ENCODE peak calls at places on chromosome X, in five cellular contexts. One of them, this sample, is unnamed.

GRCh38 chrX:40931921-40932320 is 153.3 kb upstream of the USP9X start:
- DNase-seq in sigmoid colon: no peak
- DNase-seq in HCT116: no peak
- DNase-seq in right cardiac atrium: no peak
- DNase-seq in cardiac muscle cell: no peak
- DNase-seq in this sample: no peak

GRCh38 chrX:46184749-46185148 is 360.5 kb downstream of the ZNF674 start:
- DNase-seq in cardiac muscle cell: no peak
- DNase-seq in right cardiac atrium: no peak
- DNase-seq in sigmoid colon: no peak
- DNase-seq in HCT116: peak; percentile 46
- DNase-seq in this sample: no peak

GRCh38 chrX:69759921-69760625 is 144.2 kb downstream of the EDA start:
- DNase-seq in cardiac muscle cell: no peak
- DNase-seq in HCT116: no peak
- DNase-seq in sigmoid colon: no peak
- DNase-seq in right cardiac atrium: no peak
- DNase-seq in this sample: no peak

GRCh38 chrX:72526534-72527508 is 45.8 kb downstream of the HDAC8 start:
- DNase-seq in sigmoid colon: no peak
- DNase-seq in HCT116: no peak
- DNase-seq in cardiac muscle cell: no peak
- DNase-seq in right cardiac atrium: no peak
- DNase-seq in this sample: no peak

GRCh38 chrX:9369802-9370291 is 95.0 kb upstream of the TBL1X start:
- DNase-seq in cardiac muscle cell: no peak
- DNase-seq in HCT116: no peak
- DNase-seq in sigmoid colon: no peak
- DNase-seq in right cardiac atrium: no peak
- DNase-seq in this sample: no peak

GRCh38 chrX:37371578-37371981 is 22.4 kb downstream of the PRRG1 start:
- DNase-seq in right cardiac atrium: peak; percentile 41
- DNase-seq in sigmoid colon: no peak
- DNase-seq in cardiac muscle cell: no peak
- DNase-seq in HCT116: no peak
- DNase-seq in this sample: no peak

GRCh38 chrX:53674581-53674980 is 11.9 kb downstream of the HUWE1 start:
- DNase-seq in cardiac muscle cell: no peak
- DNase-seq in HCT116: no peak
- DNase-seq in sigmoid colon: no peak
- DNase-seq in right cardiac atrium: no peak
- DNase-seq in this sample: no peak

GRCh38 chrX:110037181-110037580 is 34.3 kb downstream of the TMEM164 start:
- DNase-seq in right cardiac atrium: no peak
- DNase-seq in HCT116: no peak
- DNase-seq in sigmoid colon: no peak
- DNase-seq in cardiac muscle cell: no peak
- DNase-seq in this sample: no peak

DNA sequence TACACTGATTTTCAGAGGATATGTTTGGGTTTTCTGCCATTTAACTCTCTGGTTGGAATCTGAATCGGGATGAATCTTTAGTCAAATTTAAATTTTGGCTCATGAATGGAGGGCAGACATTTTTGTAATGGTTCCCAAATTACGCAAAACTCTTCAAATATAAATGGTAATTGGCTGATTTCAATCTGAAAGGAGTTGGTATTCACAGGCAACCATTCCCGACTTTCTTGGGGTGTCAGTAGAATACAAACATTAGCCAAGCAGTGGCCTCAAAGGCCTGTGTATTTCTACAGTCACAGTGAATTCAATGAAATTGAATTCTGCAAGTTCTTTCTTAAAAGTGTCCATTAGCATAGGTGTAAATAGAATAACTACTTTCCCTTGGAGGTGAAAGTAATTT is 668.8 kb upstream of the PRKX start:
- DNase-seq in right cardiac atrium: no peak
- DNase-seq in cardiac muscle cell: no peak
- DNase-seq in HCT116: no peak
- DNase-seq in sigmoid colon: no peak
- DNase-seq in this sample: no peak
- H3K4me3 ChIP-seq in right cardiac atrium: no peak overlapping the region
- H3K4me3 ChIP-seq in cardiac muscle cell: no peak overlapping the region
- H3K4me3 ChIP-seq in HCT116: no peak overlapping the region
- H3K4me3 ChIP-seq in sigmoid colon: no peak overlapping the region
- H3K4me3 ChIP-seq in this sample: no peak overlapping the region

GRCh38 chrX:153740631-153741222 is 16.1 kb downstream of the ABCD1 start:
- DNase-seq in HCT116: no peak
- DNase-seq in sigmoid colon: no peak
- DNase-seq in right cardiac atrium: peak; percentile 49
- DNase-seq in cardiac muscle cell: no peak
- DNase-seq in this sample: no peak

GRCh38 chrX:153746359-153746758 is 17.7 kb upstream of the PLXNB3 start:
- DNase-seq in HCT116: no peak
- DNase-seq in cardiac muscle cell: no peak
- DNase-seq in sigmoid colon: no peak
- DNase-seq in right cardiac atrium: no peak
- DNase-seq in this sample: no peak

GRCh38 chrX:153741446-153741845 is 16.8 kb downstream of the ABCD1 start:
- DNase-seq in right cardiac atrium: no peak
- DNase-seq in sigmoid colon: no peak
- DNase-seq in HCT116: no peak
- DNase-seq in cardiac muscle cell: no peak
- DNase-seq in this sample: no peak

GRCh38 chrX:153739754-153740486 is 15.3 kb downstream of the ABCD1 start:
- DNase-seq in HCT116: no peak
- DNase-seq in cardiac muscle cell: no peak
- DNase-seq in sigmoid colon: no peak
- DNase-seq in right cardiac atrium: peak; percentile 46
- DNase-seq in this sample: no peak

GRCh38 chrX:153744210-153745066 is 19.6 kb upstream of the PLXNB3 start:
- DNase-seq in right cardiac atrium: peak; percentile 68
- DNase-seq in sigmoid colon: peak; percentile 76
- DNase-seq in cardiac muscle cell: peak; percentile 11
- DNase-seq in HCT116: no peak
- DNase-seq in this sample: peak; percentile 73
- H3K4me1 ChIP-seq in right cardiac atrium: no peaks in the 10 kb centered on the region
- H3K4me1 ChIP-seq in sigmoid colon: peaks cover 14% of the 10 kb centered on the region
- H3K4me1 ChIP-seq in cardiac muscle cell: peaks cover 9% of the 10 kb centered on the region
- H3K4me1 ChIP-seq in HCT116: no peaks in the 10 kb centered on the region
- H3K4me1 ChIP-seq in this sample: no peaks in the 10 kb centered on the region

DNA sequence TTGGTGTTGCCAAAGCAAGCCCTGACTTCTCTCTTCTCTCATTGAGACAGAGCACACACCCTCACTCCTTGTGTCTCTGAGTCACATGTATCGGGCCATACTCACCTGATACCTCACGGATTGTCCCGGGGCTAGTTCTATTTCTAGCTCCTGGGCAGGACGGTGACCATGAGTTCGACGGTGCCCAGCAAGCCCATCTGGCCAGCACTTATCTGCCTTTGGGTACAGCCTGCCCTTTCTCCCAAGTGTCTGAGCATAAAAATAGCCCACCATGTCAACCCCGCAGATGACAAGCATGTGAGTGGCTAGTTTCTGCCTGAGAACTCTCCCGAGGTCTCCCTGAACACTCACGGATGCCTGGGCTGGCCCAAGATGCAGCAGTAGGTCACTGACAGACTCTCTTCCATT is 158.5 kb downstream of the DHRSX start:
- DNase-seq in right cardiac atrium: peak; percentile 75
- DNase-seq in cardiac muscle cell: peak; percentile 76
- DNase-seq in HCT116: no peak
- DNase-seq in sigmoid colon: no peak
- DNase-seq in this sample: no peak
- H3K27ac ChIP-seq in right cardiac atrium: peak overlapping the region; percentile 96
- H3K27ac ChIP-seq in cardiac muscle cell: peak overlapping the region; percentile 94
- H3K27ac ChIP-seq in HCT116: no peak overlapping the region
- H3K27ac ChIP-seq in sigmoid colon: no peak overlapping the region
- H3K27ac ChIP-seq in this sample: no peak overlapping the region

DNA sequence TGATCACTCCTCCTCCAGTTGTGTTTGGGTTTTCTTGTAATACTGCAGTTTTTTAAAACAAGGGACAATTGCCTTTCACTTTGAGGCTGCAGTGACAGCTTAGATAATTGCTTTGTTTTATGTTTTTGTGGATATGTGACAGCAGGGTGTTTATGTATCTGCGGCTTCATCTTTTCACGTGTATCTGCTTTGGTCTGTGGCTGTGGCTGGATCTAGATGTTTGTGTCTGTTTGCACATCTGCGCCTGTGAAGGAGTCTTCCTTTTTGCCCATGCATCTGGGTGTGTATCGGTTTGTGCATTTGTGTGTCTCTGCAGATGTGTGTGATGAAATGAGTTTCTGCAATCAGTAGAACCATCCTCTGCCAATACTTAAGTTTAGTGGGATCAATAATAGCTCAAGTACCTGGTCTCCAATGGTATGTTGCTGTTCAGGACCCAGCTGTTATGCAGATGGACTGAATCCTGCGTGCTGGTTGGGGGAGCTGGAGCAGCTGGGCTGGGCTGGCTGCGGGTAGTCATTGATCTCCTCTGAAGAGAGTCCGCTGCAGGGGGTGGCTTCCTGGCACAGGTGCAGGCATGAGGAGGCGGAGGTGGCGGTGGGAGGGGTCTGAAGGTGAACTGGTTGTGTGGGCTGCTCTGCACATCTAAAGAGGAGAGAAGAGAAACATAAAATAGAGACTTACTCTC is 390.3 kb downstream of the SH2D1A start:
- DNase-seq in sigmoid colon: no peak
- DNase-seq in HCT116: no peak
- DNase-seq in cardiac muscle cell: no peak
- DNase-seq in right cardiac atrium: peak; percentile 19
- DNase-seq in this sample: peak; percentile 53
- H3K4me3 ChIP-seq in sigmoid colon: no peak overlapping the region
- H3K4me3 ChIP-seq in HCT116: no peak overlapping the region
- H3K4me3 ChIP-seq in cardiac muscle cell: no peak overlapping the region
- H3K4me3 ChIP-seq in right cardiac atrium: no peak overlapping the region
- H3K4me3 ChIP-seq in this sample: no peak overlapping the region

DNA sequence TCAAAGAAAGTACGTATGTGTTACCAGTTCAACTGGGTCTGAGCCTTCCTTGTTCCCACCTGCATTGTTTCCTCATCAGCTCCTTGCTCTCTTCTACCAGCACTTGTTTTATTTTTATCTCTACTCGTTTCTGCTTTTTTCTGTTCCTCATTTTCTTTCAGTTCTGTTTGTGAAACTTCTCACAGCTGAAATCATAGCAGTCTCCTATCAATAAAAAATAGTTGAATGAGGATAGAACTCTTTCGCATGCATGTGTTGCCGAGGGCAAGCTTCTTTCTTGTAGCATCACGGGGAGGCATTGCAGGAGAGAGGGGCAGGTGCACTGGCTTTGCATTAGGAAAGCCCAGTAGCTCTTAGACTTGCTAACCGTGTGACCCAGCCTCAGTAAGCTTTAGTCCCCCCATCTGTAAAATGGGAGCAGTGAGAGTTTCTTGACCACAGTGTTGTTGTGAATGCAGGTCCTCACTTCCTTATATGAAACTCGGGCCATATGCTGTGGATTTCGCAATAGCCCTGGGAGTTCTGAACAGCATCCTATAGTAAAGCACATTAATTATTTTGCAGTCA is 24.7 kb downstream of the OFD1 start:
- DNase-seq in cardiac muscle cell: no peak
- DNase-seq in right cardiac atrium: no peak
- DNase-seq in sigmoid colon: no peak
- DNase-seq in HCT116: no peak
- DNase-seq in this sample: no peak
- H3K4me1 ChIP-seq in cardiac muscle cell: peaks cover 4% of the 10 kb centered on the region
- H3K4me1 ChIP-seq in right cardiac atrium: peaks cover 3% of the 10 kb centered on the region
- H3K4me1 ChIP-seq in sigmoid colon: no peaks in the 10 kb centered on the region
- H3K4me1 ChIP-seq in HCT116: no peaks in the 10 kb centered on the region
- H3K4me1 ChIP-seq in this sample: no peaks in the 10 kb centered on the region

DNA sequence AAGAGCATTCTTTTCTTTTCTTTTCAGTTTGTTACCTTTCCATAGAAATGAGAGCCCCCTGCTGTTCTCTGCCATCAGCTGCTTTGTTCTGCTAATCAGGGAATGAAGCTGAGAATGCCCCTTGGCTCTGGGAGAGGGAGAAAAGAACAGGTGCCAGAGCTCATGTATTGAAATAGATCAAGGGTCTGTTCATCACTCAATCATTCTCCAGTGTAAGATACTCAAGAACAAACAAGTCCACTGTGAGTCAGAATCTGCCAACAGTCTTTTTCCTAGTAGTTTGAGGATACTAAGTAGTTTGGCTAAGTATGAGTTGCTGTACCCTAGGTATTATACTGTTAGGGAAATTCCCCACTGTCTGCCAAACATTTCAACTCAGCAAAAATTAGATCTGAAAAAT is 144.3 kb downstream of the RTL3 start:
- DNase-seq in HCT116: no peak
- DNase-seq in sigmoid colon: no peak
- DNase-seq in right cardiac atrium: no peak
- DNase-seq in cardiac muscle cell: peak; percentile 56
- DNase-seq in this sample: no peak
- H3K27ac ChIP-seq in HCT116: no peak overlapping the region
- H3K27ac ChIP-seq in sigmoid colon: no peak overlapping the region
- H3K27ac ChIP-seq in right cardiac atrium: no peak overlapping the region
- H3K27ac ChIP-seq in cardiac muscle cell: peak overlapping the region; percentile 40
- H3K27ac ChIP-seq in this sample: no peak overlapping the region

DNA sequence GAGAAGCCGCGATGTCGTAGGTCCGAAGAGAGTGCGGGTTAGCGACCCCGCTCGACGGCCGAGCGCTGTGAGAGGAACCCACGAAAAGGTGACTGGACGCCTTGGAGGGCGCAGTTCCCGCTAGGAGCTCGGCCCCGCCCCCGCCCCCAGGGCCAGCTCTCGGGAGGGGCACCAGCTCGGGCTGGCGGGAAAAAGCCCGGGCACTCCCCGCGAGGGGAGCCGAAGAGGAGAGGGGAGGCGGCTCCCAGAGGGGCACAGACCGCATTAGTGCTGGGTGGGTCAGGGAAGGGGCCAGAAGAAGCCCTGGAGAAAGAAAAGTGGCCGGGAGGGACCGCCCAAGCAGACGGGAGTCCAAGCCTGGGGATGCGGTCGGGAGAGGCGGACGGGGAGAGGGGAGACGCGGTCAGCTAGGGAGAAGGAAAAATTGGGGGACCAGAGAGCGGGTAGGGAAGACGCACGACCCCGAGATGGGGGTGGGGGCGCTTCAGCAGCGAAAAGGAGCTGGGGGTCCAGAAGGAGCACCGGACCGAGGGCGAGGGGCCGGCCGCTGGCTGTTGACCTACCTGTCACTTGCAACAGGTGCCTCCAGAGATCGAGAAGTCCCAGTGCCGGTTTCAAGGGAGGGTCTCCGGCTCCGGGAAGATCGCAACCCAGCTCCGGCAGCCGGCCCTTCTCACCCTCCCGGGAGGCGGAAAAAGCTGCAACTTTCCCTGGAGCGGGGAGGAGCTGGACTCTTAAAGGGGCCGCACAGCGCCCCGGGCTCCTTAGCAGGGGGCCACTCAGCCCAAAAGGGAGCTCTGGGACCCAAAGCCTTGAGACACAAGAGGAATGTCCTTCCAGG is at the start of gene SYTL4:
- DNase-seq in HCT116: peak; percentile 7
- DNase-seq in cardiac muscle cell: peak; percentile 28
- DNase-seq in right cardiac atrium: peak; percentile 71
- DNase-seq in sigmoid colon: peak; percentile 68
- DNase-seq in this sample: peak; percentile 83
- H3K4me3 ChIP-seq in HCT116: peak within 1 kb of the TSS; percentile 66
- H3K4me3 ChIP-seq in cardiac muscle cell: peak within 1 kb of the TSS; percentile 48
- H3K4me3 ChIP-seq in right cardiac atrium: peak within 1 kb of the TSS; percentile 70
- H3K4me3 ChIP-seq in sigmoid colon: peak within 1 kb of the TSS; percentile 78
- H3K4me3 ChIP-seq in this sample: peak within 1 kb of the TSS; percentile 68

This sample was measured in kidney.